ENCODE peak calls at places on chromosomes 5 and 9, in ten cellular contexts. C, G, W, K, D, I, M, H, U and L are unnamed samples.

GRCh38 chr5:39494099-39494498 is 69.3 kb upstream of the DAB2 start:
- DNase-seq in I (peak), K (no peak), H (no peak), D (no peak), C (no peak), U (no peak), W (no peak), G (no peak), M (no peak), L (no peak)

GRCh38 chr5:142087920-142088679 is 20.5 kb upstream of the NDFIP1 start:
- DNase-seq in D (no peak), K (no peak), U (no peak), H (no peak), G (peak), W (no peak), M (no peak), I (no peak), C (no peak), L (no peak)

GRCh38 chr9:27341545-27342294 is 44.8 kb upstream of the EQTN start:
- DNase-seq in W (no peak), I (no peak), K (no peak), G (no peak), H (no peak), U (no peak), D (no peak), M (no peak), C (no peak), L (no peak)

GRCh38 chr9:35649431-35650340 is 1.0 kb downstream of the SIT1 start:
- DNase-seq in D (no peak), I (no peak), G (peak), H (no peak), K (peak), W (no peak), M (peak), U (no peak), C (no peak), L (no peak)

GRCh38 chr5:31551878-31552277 is 19.8 kb downstream of the C5orf22 start:
- DNase-seq in M (no peak), K (no peak), U (no peak), G (no peak), W (no peak), D (no peak), C (no peak), H (no peak), I (no peak), L (no peak)

GRCh38 chr5:51172853-51173635 is 210.2 kb upstream of the ISL1 start:
- DNase-seq in K (no peak), G (no peak), I (no peak), U (no peak), M (no peak), C (no peak), D (no peak), W (peak), H (no peak), L (no peak)

GRCh38 chr9:98150726-98151125 is 31.7 kb upstream of the TRIM14 start:
- DNase-seq in D (no peak), W (no peak), M (no peak), K (peak), U (no peak), C (no peak), G (no peak), I (no peak), H (no peak), L (no peak)

GRCh38 chr9:281753-282645 is 67.3 kb downstream of the DOCK8 start:
- DNase-seq in I (no peak), K (no peak), G (no peak), W (no peak), U (no peak), H (no peak), D (no peak), M (no peak), C (no peak), L (no peak)

GRCh38 chr9:2722715-2723114 is 5.4 kb downstream of the KCNV2 start:
- DNase-seq in K (no peak), C (peak), M (no peak), W (peak), D (peak), I (peak), H (no peak), G (no peak), U (no peak), L (no peak)

GRCh38 chr9:124696101-124696500 is 75.0 kb downstream of the NR6A1 start:
- DNase-seq in W (no peak), D (no peak), C (peak), G (no peak), M (no peak), I (peak), H (no peak), U (no peak), K (no peak), L (no peak)

GRCh38 chr9:9229269-9229668 is 1383.5 kb downstream of the PTPRD start:
- DNase-seq in I (no peak), U (no peak), W (no peak), H (no peak), D (no peak), K (no peak), G (no peak), C (no peak), M (no peak), L (no peak)

GRCh38 chr5:402615-403359 is 40.2 kb upstream of the EXOC3 start:
- DNase-seq in G (no peak), H (no peak), M (no peak), K (no peak), W (no peak), C (no peak), I (no peak), U (no peak), D (no peak), L (no peak)

DNA sequence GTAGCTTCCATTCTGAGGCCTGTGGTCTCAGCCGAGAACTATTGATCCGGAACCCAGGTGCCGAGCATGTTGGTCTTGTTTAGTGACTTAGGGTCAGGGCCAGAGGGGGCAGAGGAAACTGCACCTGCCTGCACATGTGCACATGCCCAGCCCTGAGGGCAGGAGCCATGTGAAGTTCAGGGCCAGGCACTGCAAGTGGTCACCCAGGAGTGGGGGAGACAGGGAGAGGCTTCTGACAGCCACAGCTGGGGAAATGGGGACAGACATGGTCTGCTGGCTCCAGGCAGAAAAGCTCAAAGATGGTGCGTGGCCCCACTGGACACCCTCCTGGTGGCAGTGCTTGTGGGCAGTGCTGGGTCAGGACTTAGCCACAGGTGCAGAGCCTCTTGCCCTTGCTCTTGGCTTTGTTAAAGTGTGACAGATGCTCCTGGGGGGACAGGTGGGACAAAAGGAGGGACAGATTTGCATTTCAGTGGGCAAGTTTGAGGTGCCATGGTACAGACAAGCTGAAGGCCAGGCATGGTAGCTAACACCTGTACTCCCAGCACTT is 134.4 kb downstream of the CACNA1B start:
- DNase-seq in I (no peak), C (no peak), H (no peak), W (no peak), K (peak), G (no peak), D (no peak), M (no peak), U (no peak), L (no peak)
- TF ChIP-seq CTCF in I (no peak), C (no peak), H (no peak), W (no peak), K (no peak), G (no peak), D (no peak), M (no peak), U (no peak), L (no peak)

GRCh38 chr9:136321561-136321960 is 5.8 kb upstream of the GPSM1 start:
- DNase-seq in M (no peak), H (no peak), C (no peak), W (no peak), D (no peak), G (no peak), I (no peak), U (no peak), K (no peak), L (no peak)
- TF ChIP-seq CTCF in M (no peak), H (no peak), C (no peak), W (no peak), D (no peak), G (no peak), I (no peak), U (no peak), K (no peak), L (no peak)

GRCh38 chr9:70602364-70603019 is 188.0 kb upstream of the KLF9 start:
- DNase-seq in C (peak), D (peak), H (peak), K (peak), I (peak), U (peak), G (peak), W (peak), M (peak), L (peak)
- TF ChIP-seq CTCF in C (peak), D (peak), H (peak), K (peak), I (peak), U (peak), G (peak), W (peak), M (peak), L (peak)

GRCh38 chr5:15790446-15791005 is 290.5 kb downstream of the FBXL7 start:
- DNase-seq in W (no peak), I (peak), D (no peak), U (no peak), M (no peak), G (no peak), C (no peak), H (no peak), K (no peak), L (no peak)

GRCh38 chr5:15794117-15794985 is 294.4 kb downstream of the FBXL7 start:
- DNase-seq in K (no peak), I (peak), C (no peak), U (no peak), G (no peak), H (no peak), M (no peak), D (no peak), W (no peak), L (no peak)

GRCh38 chr5:15791859-15792258 is 291.9 kb downstream of the FBXL7 start:
- DNase-seq in U (no peak), C (no peak), K (no peak), M (no peak), H (no peak), W (no peak), G (no peak), I (peak), D (no peak), L (no peak)

GRCh38 chr5:15789661-15790060 is 289.7 kb downstream of the FBXL7 start:
- DNase-seq in M (no peak), H (no peak), D (no peak), I (no peak), G (no peak), U (no peak), C (no peak), W (no peak), K (no peak), L (no peak)

GRCh38 chr5:15791274-15791673 is 291.3 kb downstream of the FBXL7 start:
- DNase-seq in H (no peak), G (no peak), U (no peak), K (no peak), C (no peak), I (peak), M (no peak), W (no peak), D (no peak), L (no peak)
- TF ChIP-seq CTCF in H (peak), G (no peak), U (no peak), K (no peak), C (no peak), I (peak), M (no peak), W (no peak), D (no peak), L (no peak)

GRCh38 chr5:180159756-180160155 is 49.3 kb downstream of the RASGEF1C start:
- DNase-seq in W (no peak), C (no peak), K (no peak), M (no peak), H (no peak), U (no peak), I (peak), G (no peak), D (no peak), L (no peak)
- TF ChIP-seq CTCF in W (no peak), C (no peak), K (no peak), M (no peak), H (no peak), U (no peak), I (no peak), G (no peak), D (no peak), L (no peak)

GRCh38 chr5:150398432-150399157 is 14.1 kb downstream of the CD74 start:
- DNase-seq in H (no peak), K (no peak), C (no peak), I (no peak), M (no peak), W (peak), D (no peak), U (no peak), G (peak), L (no peak)
- TF ChIP-seq CTCF in H (no peak), K (no peak), C (no peak), I (peak), M (no peak), W (peak), D (peak), U (no peak), G (no peak), L (peak)

GRCh38 chr5:168315416-168315990 is 24.1 kb downstream of the WWC1 start:
- DNase-seq in I (no peak), G (no peak), K (no peak), M (no peak), D (no peak), U (no peak), W (no peak), C (no peak), H (no peak), L (no peak)

GRCh38 chr5:168315991-168316578 is 24.6 kb downstream of the WWC1 start:
- DNase-seq in I (no peak), K (no peak), D (no peak), W (no peak), U (no peak), M (no peak), G (no peak), H (no peak), C (no peak), L (no peak)

GRCh38 chr5:168312606-168313297 is 21.3 kb downstream of the WWC1 start:
- DNase-seq in M (no peak), C (no peak), D (no peak), U (no peak), H (no peak), I (no peak), G (no peak), K (no peak), W (no peak), L (no peak)

GRCh38 chr5:168313596-168314204 is 22.3 kb downstream of the WWC1 start:
- DNase-seq in I (no peak), G (no peak), U (no peak), K (no peak), C (no peak), M (no peak), D (no peak), W (no peak), H (no peak), L (no peak)

GRCh38 chr5:168314735-168315411 is 23.4 kb downstream of the WWC1 start:
- DNase-seq in I (peak), M (peak), G (no peak), D (peak), H (no peak), U (no peak), W (peak), K (no peak), C (peak), L (no peak)
- TF ChIP-seq CTCF in I (peak), M (no peak), G (no peak), D (no peak), H (no peak), U (no peak), W (no peak), K (no peak), C (no peak), L (peak)

DNA sequence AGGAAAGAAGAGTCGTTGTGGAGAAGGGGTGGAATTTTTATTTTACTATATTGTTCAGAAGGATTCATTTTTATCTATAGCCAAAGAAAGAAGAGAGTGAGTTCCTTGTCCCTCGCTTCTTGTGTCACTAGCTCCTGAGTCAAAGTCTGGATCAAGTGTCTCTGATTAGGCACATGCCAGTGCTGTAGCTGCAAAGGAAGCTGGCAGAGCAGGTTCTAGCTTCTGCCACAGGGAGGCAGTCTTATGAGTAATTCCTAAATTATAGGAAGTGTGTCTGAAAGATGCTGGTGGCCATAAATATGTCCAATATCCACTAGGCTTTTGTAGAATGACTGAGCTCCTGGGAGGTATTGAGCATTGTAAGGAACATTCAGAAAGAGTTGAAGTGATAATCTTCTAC is 84.7 kb downstream of the DOCK2 start:
- DNase-seq in D (no peak), W (no peak), C (no peak), K (no peak), U (no peak), H (no peak), M (no peak), G (no peak), I (no peak), L (no peak)
- TF ChIP-seq CTCF in D (peak), W (peak), C (no peak), K (no peak), U (no peak), H (no peak), M (no peak), G (no peak), I (no peak), L (no peak)

GRCh38 chr5:103035701-103036100 is 84.2 kb downstream of the GIN1 start:
- DNase-seq in C (no peak), I (peak), M (no peak), G (no peak), W (no peak), K (no peak), U (no peak), D (no peak), H (no peak), L (no peak)

GRCh38 chr5:103036601-103037000 is 83.3 kb downstream of the GIN1 start:
- DNase-seq in M (no peak), C (no peak), H (no peak), G (no peak), U (no peak), D (no peak), K (no peak), I (no peak), W (no peak), L (no peak)

GRCh38 chr5:103037673-103038455 is 82.1 kb downstream of the GIN1 start:
- DNase-seq in K (no peak), W (no peak), G (no peak), U (no peak), M (no peak), C (no peak), D (no peak), I (no peak), H (no peak), L (no peak)

DNA sequence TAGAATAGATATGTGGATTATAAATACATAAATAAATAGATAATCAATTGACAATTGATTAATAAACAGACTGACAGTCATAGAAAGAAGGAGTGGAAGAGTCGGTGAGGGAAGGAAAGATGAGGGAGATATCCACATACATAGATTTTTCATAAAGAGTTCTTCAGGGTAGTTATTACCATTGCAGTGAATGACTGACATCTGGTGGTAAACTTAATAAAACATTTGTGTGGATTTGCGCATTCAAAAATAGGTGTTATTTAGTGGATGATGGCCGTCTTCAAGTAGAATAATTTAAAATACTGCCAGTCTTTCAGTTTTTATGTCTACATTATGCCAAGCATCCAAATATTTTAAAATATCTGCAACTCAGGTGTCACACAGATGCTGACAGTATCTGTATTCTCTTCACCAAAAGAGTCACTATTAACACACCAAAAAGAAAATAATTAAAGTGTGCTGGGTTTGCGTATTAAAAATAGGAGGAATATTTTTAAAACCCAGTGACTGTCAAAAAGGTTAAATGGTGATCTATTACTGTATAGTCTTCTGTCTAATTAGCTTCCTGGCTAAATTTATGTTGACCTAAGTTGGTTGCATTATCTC is 78.8 kb downstream of the GIN1 start:
- DNase-seq in C (peak), U (no peak), G (no peak), W (no peak), M (no peak), I (peak), D (peak), H (no peak), K (no peak), L (no peak)
- TF ChIP-seq CTCF in C (peak), U (peak), G (peak), W (peak), M (peak), I (peak), D (no peak), H (peak), K (peak), L (peak)

GRCh38 chr5:135881244-135881643 is 14.4 kb downstream of the IL9 start:
- DNase-seq in M (no peak), H (no peak), C (no peak), G (no peak), K (peak), I (no peak), D (no peak), W (no peak), U (peak), L (no peak)

GRCh38 chr5:135880801-135881200 is 14.8 kb downstream of the IL9 start:
- DNase-seq in D (no peak), H (no peak), C (peak), K (peak), I (no peak), W (no peak), U (no peak), G (no peak), M (no peak), L (no peak)

GRCh38 chr5:135879591-135879990 is 16.1 kb downstream of the IL9 start:
- DNase-seq in K (no peak), G (no peak), I (no peak), M (no peak), W (no peak), U (no peak), C (no peak), D (no peak), H (no peak), L (no peak)

GRCh38 chr5:135878156-135878620 is 17.5 kb downstream of the IL9 start:
- DNase-seq in C (no peak), M (no peak), W (no peak), G (no peak), H (no peak), K (no peak), D (no peak), I (no peak), U (no peak), L (no peak)

DNA sequence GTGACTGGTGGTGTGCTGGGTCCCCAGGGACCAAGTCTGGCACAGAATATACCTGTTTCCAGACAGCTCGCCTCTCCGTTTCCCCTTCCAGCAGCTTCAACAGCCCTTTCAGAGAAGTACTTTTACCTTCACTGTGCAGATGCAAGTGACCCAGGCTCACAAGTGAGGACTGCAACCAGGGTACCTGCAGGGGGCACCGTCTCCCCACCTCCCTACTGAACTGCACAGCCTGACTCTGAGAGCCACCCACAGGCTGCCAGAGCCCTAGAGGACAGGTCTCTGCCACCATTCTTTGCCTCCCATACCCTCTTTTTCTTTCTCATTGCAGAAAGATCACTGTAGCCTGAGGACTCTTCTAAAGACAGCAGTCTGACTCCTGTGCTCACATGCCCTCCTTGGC is 15.4 kb downstream of the IL9 start:
- DNase-seq in G (no peak), C (no peak), H (no peak), K (peak), W (peak), U (no peak), M (no peak), I (peak), D (no peak), L (no peak)
- TF ChIP-seq CTCF in G (no peak), C (no peak), H (no peak), K (no peak), W (peak), U (no peak), M (no peak), I (peak), D (peak), L (peak)